ENCODE peak calls at places on chromosome 6, in six cellular contexts. G is NT2/D1, Y is HAP-1, Z is fibroblast of lung, H is stomach, V is tibial nerve. E is an unnamed sample. For H3K9me3, the result is how much of the 10 kb centered on the place peaks cover.

GRCh38 chr6:139881728-139882211 is 507.3 kb upstream of the CITED2 start:
- DNase-seq in G (no peak), Y (peak), Z (peak), H (no peak), V (no peak), E (no peak)

GRCh38 chr6:34601706-34602105 is 45.6 kb upstream of the SPDEF start:
- DNase-seq in G (no peak), Y (no peak), Z (no peak), H (no peak), V (no peak), E (no peak)

GRCh38 chr6:128361378-128361777 is 159.0 kb downstream of the PTPRK start:
- DNase-seq in G (no peak), Y (no peak), Z (no peak), H (no peak), V (no peak), E (no peak)

GRCh38 chr6:163416640-163417253 is 2.2 kb downstream of the QKI start:
- DNase-seq in G (no peak), Y (peak), Z (peak), H (peak), V (no peak), E (no peak)

GRCh38 chr6:45896783-45897441 is 118.7 kb downstream of the CLIC5 start:
- DNase-seq in G (no peak), Y (no peak), Z (no peak), H (no peak), V (no peak), E (no peak)

GRCh38 chr6:20211037-20211940 is 980 bp downstream of the MBOAT1 start:
- DNase-seq in G (no peak), Y (no peak), Z (peak), H (peak), V (no peak), E (no peak)

GRCh38 chr6:19712998-19713397 is 124.2 kb upstream of the ID4 start:
- DNase-seq in G (no peak), Y (no peak), Z (no peak), H (no peak), V (no peak), E (no peak)

GRCh38 chr6:89433637-89434499 is 916 bp downstream of the ANKRD6 start:
- DNase-seq in G (no peak), Y (peak), Z (no peak), H (peak), V (no peak), E (peak)

GRCh38 chr6:54719633-54720032 is 126.9 kb upstream of the FAM83B start:
- DNase-seq in G (no peak), Y (no peak), Z (peak), H (no peak), V (no peak), E (no peak)

GRCh38 chr6:15512126-15512525 is 150.7 kb downstream of the DTNBP1 start:
- DNase-seq in G (no peak), Y (peak), Z (no peak), H (no peak), V (no peak), E (no peak)

GRCh38 chr6:33768644-33769120 is 20.2 kb downstream of the LEMD2 start:
- DNase-seq in G (no peak), Y (peak), Z (peak), H (peak), V (peak), E (peak)

GRCh38 chr6:43378631-43379030 is 9.2 kb upstream of the ZNF318 start:
- DNase-seq in G (no peak), Y (no peak), Z (no peak), H (no peak), V (no peak), E (no peak)

GRCh38 chr6:121886223-121886830 is 450.9 kb downstream of the GJA1 start:
- DNase-seq in G (no peak), Y (no peak), Z (peak), H (no peak), V (no peak), E (no peak)

GRCh38 chr6:78538002-78538401 is 329.3 kb upstream of the IRAK1BP1 start:
- DNase-seq in G (no peak), Y (no peak), Z (no peak), H (no peak), V (no peak), E (no peak)

GRCh38 chr6:35905841-35906498 is 14.9 kb downstream of the SRPK1 start:
- DNase-seq in G (no peak), Y (no peak), Z (no peak), H (no peak), V (no peak), E (no peak)

GRCh38 chr6:87837444-87837843 is 135.4 kb upstream of the AKIRIN2 start:
- DNase-seq in G (no peak), Y (no peak), Z (no peak), H (no peak), V (no peak), E (no peak)

GRCh38 chr6:3389390-3390167 is 67.3 kb downstream of the SLC22A23 start:
- DNase-seq in G (no peak), Y (no peak), Z (peak), H (no peak), V (peak), E (no peak)

GRCh38 chr6:101630956-101631355 is 237.4 kb downstream of the GRIK2 start:
- DNase-seq in G (no peak), Y (no peak), Z (no peak), H (no peak), V (no peak), E (no peak)

GRCh38 chr6:45504947-45505346 is 127.2 kb upstream of the SUPT3H start:
- DNase-seq in G (peak), Y (no peak), Z (peak), H (peak), V (no peak), E (no peak)

GRCh38 chr6:147192278-147192911 is 11.8 kb upstream of the STXBP5 start:
- DNase-seq in G (no peak), Y (no peak), Z (no peak), H (no peak), V (no peak), E (no peak)

GRCh38 chr6:36616888-36617521 is 22.8 kb downstream of the SRSF3 start:
- DNase-seq in G (no peak), Y (no peak), Z (no peak), H (peak), V (no peak), E (no peak)

GRCh38 chr6:145960918-145961604 is 3.1 kb downstream of the SHPRH start:
- DNase-seq in G (no peak), Y (no peak), Z (peak), H (no peak), V (no peak), E (no peak)

GRCh38 chr6:63425493-63425892 is 105.7 kb upstream of the LGSN start:
- DNase-seq in G (no peak), Y (no peak), Z (no peak), H (no peak), V (no peak), E (no peak)

GRCh38 chr6:37029249-37029959 is 23.9 kb downstream of the FGD2 start:
- DNase-seq in G (peak), Y (peak), Z (peak), H (peak), V (no peak), E (no peak)

GRCh38 chr6:1761472-1761871 is 151.8 kb downstream of the FOXC1 start:
- DNase-seq in G (no peak), Y (peak), Z (no peak), H (no peak), V (no peak), E (no peak)

GRCh38 chr6:44652551-44652950 is 265.0 kb downstream of the CDC5L start:
- DNase-seq in G (no peak), Y (no peak), Z (no peak), H (no peak), V (no peak), E (no peak)

GRCh38 chr6:12289655-12290489 is at the start of gene EDN1:
- DNase-seq in G (peak), Y (peak), Z (peak), H (peak), V (peak), E (peak)

GRCh38 chr6:97095466-97095865 is 170.9 kb downstream of the KLHL32 start:
- DNase-seq in G (no peak), Y (no peak), Z (no peak), H (no peak), V (no peak), E (no peak)

GRCh38 chr6:139996253-139996834 is 621.9 kb upstream of the CITED2 start:
- DNase-seq in G (no peak), Y (no peak), Z (peak), H (no peak), V (no peak), E (no peak)

GRCh38 chr6:37624606-37625574 is 72.8 kb downstream of the MDGA1 start:
- DNase-seq in G (no peak), Y (peak), Z (peak), H (peak), V (no peak), E (peak)

GRCh38 chr6:16286151-16286522 is 47.8 kb downstream of the GMPR start:
- DNase-seq in G (peak), Y (peak), Z (peak), H (no peak), V (no peak), E (no peak)

GRCh38 chr6:113464959-113465358 is 392.2 kb upstream of the MARCKS start:
- DNase-seq in G (no peak), Y (no peak), Z (peak), H (no peak), V (no peak), E (no peak)

GRCh38 chr6:358847-359246 is 32.7 kb upstream of the IRF4 start:
- DNase-seq in G (no peak), Y (no peak), Z (no peak), H (no peak), V (no peak), E (no peak)
- H3K9me3 ChIP-seq in G (under half), Y (under half), Z (under half), H (under half), V (under half), E (under half)

GRCh38 chr6:169005141-169005540 is 248.5 kb downstream of the THBS2 start:
- DNase-seq in G (no peak), Y (no peak), Z (no peak), H (no peak), V (no peak), E (no peak)
- H3K9me3 ChIP-seq in G (under half), Y (under half), Z (under half), H (under half), V (under half), E (under half)

GRCh38 chr6:23016701-23017100 is 447.3 kb downstream of the HDGFL1 start:
- DNase-seq in G (no peak), Y (no peak), Z (peak), H (no peak), V (no peak), E (no peak)

DNA sequence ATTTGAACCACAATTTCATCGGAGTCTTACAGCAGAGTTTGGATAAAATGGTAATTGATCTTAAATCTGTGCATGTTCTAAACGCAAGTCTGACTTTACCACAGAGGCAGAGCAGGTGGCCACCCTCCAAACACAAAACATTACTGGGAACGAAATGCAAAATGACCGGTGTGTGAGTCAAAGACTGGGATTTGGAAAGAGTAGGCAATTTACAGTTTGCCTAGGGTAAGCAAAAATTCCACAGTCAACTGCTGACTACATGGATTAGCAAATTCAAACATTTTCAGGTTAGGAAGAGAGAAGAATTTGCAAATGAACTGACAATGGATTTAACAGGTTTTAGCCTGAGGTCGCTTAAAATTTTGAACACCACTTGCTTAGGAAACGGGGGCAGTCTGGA is 444.4 kb downstream of the HDGFL1 start:
- DNase-seq in G (peak), Y (no peak), Z (peak), H (no peak), V (no peak), E (no peak)
- H3K9me3 ChIP-seq in G (under half), Y (under half), Z (under half), H (under half), V (under half), E (under half)

GRCh38 chr6:165872811-165873210 is 209.8 kb upstream of the PDE10A start:
- DNase-seq in G (no peak), Y (no peak), Z (no peak), H (no peak), V (no peak), E (no peak)

GRCh38 chr6:165864925-165865324 is 201.9 kb upstream of the PDE10A start:
- DNase-seq in G (no peak), Y (no peak), Z (no peak), H (no peak), V (no peak), E (no peak)

GRCh38 chr6:165871571-165871970 is 208.5 kb upstream of the PDE10A start:
- DNase-seq in G (no peak), Y (no peak), Z (no peak), H (no peak), V (no peak), E (no peak)

GRCh38 chr6:165872311-165872710 is 209.3 kb upstream of the PDE10A start:
- DNase-seq in G (no peak), Y (no peak), Z (no peak), H (no peak), V (no peak), E (no peak)

GRCh38 chr6:165869526-165869925 is 206.5 kb upstream of the PDE10A start:
- DNase-seq in G (no peak), Y (no peak), Z (no peak), H (no peak), V (no peak), E (no peak)
- H3K9me3 ChIP-seq in G (under half), Y (under half), Z (under half), H (under half), V (under half), E (under half)

GRCh38 chr6:157831018-157831369 is 7.9 kb downstream of the SNX9 start:
- DNase-seq in G (no peak), Y (no peak), Z (no peak), H (no peak), V (no peak), E (no peak)
- H3K9me3 ChIP-seq in G (under half), Y (under half), Z (under half), H (under half), V (under half), E (under half)

GRCh38 chr6:168713013-168713412 is 272.0 kb downstream of the SMOC2 start:
- DNase-seq in G (no peak), Y (no peak), Z (no peak), H (no peak), V (no peak), E (no peak)

GRCh38 chr6:168713839-168714238 is 272.9 kb downstream of the SMOC2 start:
- DNase-seq in G (no peak), Y (peak), Z (no peak), H (peak), V (no peak), E (no peak)

GRCh38 chr6:168715643-168716481 is 274.9 kb downstream of the SMOC2 start:
- DNase-seq in G (no peak), Y (no peak), Z (no peak), H (no peak), V (no peak), E (no peak)

GRCh38 chr6:168716581-168716980 is 275.6 kb downstream of the SMOC2 start:
- DNase-seq in G (no peak), Y (no peak), Z (no peak), H (no peak), V (no peak), E (no peak)

GRCh38 chr6:168714547-168715260 is 273.7 kb downstream of the SMOC2 start:
- DNase-seq in G (no peak), Y (no peak), Z (no peak), H (no peak), V (no peak), E (no peak)
- H3K9me3 ChIP-seq in G (under half), Y (under half), Z (under half), H (under half), V (under half), E (under half)